ENCODE peak calls at places on chromosomes 3 and 15, in ten cellular contexts. One of them, this sample, is unnamed.

GRCh38 chr15:45022871-45023658 is at the start of gene SORD:
- DNase-seq in fibroblast of the aortic adventitia: peak
- DNase-seq in A549: peak
- DNase-seq in fibroblast of mammary gland: peak
- DNase-seq in neural crest cell: peak
- DNase-seq in activated B cell treated with CpG ODN at 0.5 μM for 24 hours: peak
- DNase-seq in heart left ventricle: peak
- DNase-seq in ovary: peak
- DNase-seq in cardiac fibroblast: peak
- DNase-seq in AG10803: peak
- DNase-seq in this sample: peak

GRCh38 chr3:16521580-16521941 is 8.1 kb upstream of the RFTN1 start:
- DNase-seq in fibroblast of the aortic adventitia: peak
- DNase-seq in A549: no peak
- DNase-seq in fibroblast of mammary gland: no peak
- DNase-seq in neural crest cell: no peak
- DNase-seq in activated B cell treated with CpG ODN at 0.5 μM for 24 hours: no peak
- DNase-seq in heart left ventricle: no peak
- DNase-seq in ovary: no peak
- DNase-seq in cardiac fibroblast: no peak
- DNase-seq in AG10803: no peak
- DNase-seq in this sample: no peak

GRCh38 chr3:171646357-171647133 is 163.7 kb downstream of the PLD1 start:
- DNase-seq in fibroblast of the aortic adventitia: peak
- DNase-seq in A549: peak
- DNase-seq in fibroblast of mammary gland: peak
- DNase-seq in neural crest cell: no peak
- DNase-seq in activated B cell treated with CpG ODN at 0.5 μM for 24 hours: no peak
- DNase-seq in heart left ventricle: no peak
- DNase-seq in ovary: no peak
- DNase-seq in cardiac fibroblast: peak
- DNase-seq in AG10803: peak
- DNase-seq in this sample: no peak

GRCh38 chr3:12308517-12308916 is 19.6 kb downstream of the PPARG start:
- DNase-seq in fibroblast of the aortic adventitia: peak
- DNase-seq in A549: peak
- DNase-seq in fibroblast of mammary gland: peak
- DNase-seq in neural crest cell: no peak
- DNase-seq in activated B cell treated with CpG ODN at 0.5 μM for 24 hours: no peak
- DNase-seq in heart left ventricle: no peak
- DNase-seq in ovary: no peak
- DNase-seq in cardiac fibroblast: peak
- DNase-seq in AG10803: peak
- DNase-seq in this sample: peak

GRCh38 chr3:23174426-23175039 is 28.6 kb upstream of the UBE2E2 start:
- DNase-seq in fibroblast of the aortic adventitia: peak
- DNase-seq in A549: no peak
- DNase-seq in fibroblast of mammary gland: no peak
- DNase-seq in neural crest cell: no peak
- DNase-seq in activated B cell treated with CpG ODN at 0.5 μM for 24 hours: no peak
- DNase-seq in heart left ventricle: peak
- DNase-seq in ovary: no peak
- DNase-seq in cardiac fibroblast: peak
- DNase-seq in AG10803: no peak
- DNase-seq in this sample: no peak

GRCh38 chr3:161284989-161285388 is 63.9 kb downstream of the NMD3 start:
- DNase-seq in fibroblast of the aortic adventitia: no peak
- DNase-seq in A549: no peak
- DNase-seq in fibroblast of mammary gland: peak
- DNase-seq in neural crest cell: no peak
- DNase-seq in activated B cell treated with CpG ODN at 0.5 μM for 24 hours: no peak
- DNase-seq in heart left ventricle: no peak
- DNase-seq in ovary: no peak
- DNase-seq in cardiac fibroblast: no peak
- DNase-seq in AG10803: peak
- DNase-seq in this sample: no peak

GRCh38 chr15:36601497-36601932 is 22.1 kb downstream of the CDIN1 start:
- DNase-seq in fibroblast of the aortic adventitia: peak
- DNase-seq in A549: no peak
- DNase-seq in fibroblast of mammary gland: peak
- DNase-seq in neural crest cell: no peak
- DNase-seq in activated B cell treated with CpG ODN at 0.5 μM for 24 hours: no peak
- DNase-seq in heart left ventricle: no peak
- DNase-seq in ovary: peak
- DNase-seq in cardiac fibroblast: peak
- DNase-seq in AG10803: peak
- DNase-seq in this sample: no peak

GRCh38 chr15:90735929-90736328 is 18.8 kb downstream of the BLM start:
- DNase-seq in fibroblast of the aortic adventitia: no peak
- DNase-seq in A549: no peak
- DNase-seq in fibroblast of mammary gland: no peak
- DNase-seq in neural crest cell: no peak
- DNase-seq in activated B cell treated with CpG ODN at 0.5 μM for 24 hours: no peak
- DNase-seq in heart left ventricle: no peak
- DNase-seq in ovary: no peak
- DNase-seq in cardiac fibroblast: no peak
- DNase-seq in AG10803: no peak
- DNase-seq in this sample: no peak

GRCh38 chr3:160941885-160942494 is 163.2 kb downstream of the B3GALNT1 start:
- DNase-seq in fibroblast of the aortic adventitia: peak
- DNase-seq in A549: peak
- DNase-seq in fibroblast of mammary gland: peak
- DNase-seq in neural crest cell: peak
- DNase-seq in activated B cell treated with CpG ODN at 0.5 μM for 24 hours: no peak
- DNase-seq in heart left ventricle: no peak
- DNase-seq in ovary: peak
- DNase-seq in cardiac fibroblast: peak
- DNase-seq in AG10803: peak
- DNase-seq in this sample: peak

GRCh38 chr3:114770874-114771273 is 376.2 kb downstream of the ZBTB20 start:
- DNase-seq in fibroblast of the aortic adventitia: peak
- DNase-seq in A549: peak
- DNase-seq in fibroblast of mammary gland: peak
- DNase-seq in neural crest cell: no peak
- DNase-seq in activated B cell treated with CpG ODN at 0.5 μM for 24 hours: no peak
- DNase-seq in heart left ventricle: no peak
- DNase-seq in ovary: no peak
- DNase-seq in cardiac fibroblast: peak
- DNase-seq in AG10803: peak
- DNase-seq in this sample: no peak

GRCh38 chr3:87236093-87236492 is 9.0 kb downstream of the CHMP2B start:
- DNase-seq in fibroblast of the aortic adventitia: no peak
- DNase-seq in A549: no peak
- DNase-seq in fibroblast of mammary gland: no peak
- DNase-seq in neural crest cell: no peak
- DNase-seq in activated B cell treated with CpG ODN at 0.5 μM for 24 hours: no peak
- DNase-seq in heart left ventricle: no peak
- DNase-seq in ovary: no peak
- DNase-seq in cardiac fibroblast: no peak
- DNase-seq in AG10803: no peak
- DNase-seq in this sample: no peak

GRCh38 chr15:28945626-28946215 is 59.9 kb downstream of the APBA2 start:
- DNase-seq in fibroblast of the aortic adventitia: no peak
- DNase-seq in A549: no peak
- DNase-seq in fibroblast of mammary gland: no peak
- DNase-seq in neural crest cell: no peak
- DNase-seq in activated B cell treated with CpG ODN at 0.5 μM for 24 hours: no peak
- DNase-seq in heart left ventricle: no peak
- DNase-seq in ovary: no peak
- DNase-seq in cardiac fibroblast: no peak
- DNase-seq in AG10803: no peak
- DNase-seq in this sample: no peak

GRCh38 chr15:26866298-26867198 is at the start of gene GABRA5:
- DNase-seq in fibroblast of the aortic adventitia: no peak
- DNase-seq in A549: peak
- DNase-seq in fibroblast of mammary gland: no peak
- DNase-seq in neural crest cell: peak
- DNase-seq in activated B cell treated with CpG ODN at 0.5 μM for 24 hours: no peak
- DNase-seq in heart left ventricle: no peak
- DNase-seq in ovary: no peak
- DNase-seq in cardiac fibroblast: peak
- DNase-seq in AG10803: peak
- DNase-seq in this sample: no peak

GRCh38 chr3:189304465-189305341 is 132.9 kb downstream of the TPRG1 start:
- DNase-seq in fibroblast of the aortic adventitia: peak
- DNase-seq in A549: peak
- DNase-seq in fibroblast of mammary gland: no peak
- DNase-seq in neural crest cell: no peak
- DNase-seq in activated B cell treated with CpG ODN at 0.5 μM for 24 hours: no peak
- DNase-seq in heart left ventricle: no peak
- DNase-seq in ovary: no peak
- DNase-seq in cardiac fibroblast: no peak
- DNase-seq in AG10803: peak
- DNase-seq in this sample: peak

GRCh38 chr3:165636682-165637010 is 200.6 kb downstream of the BCHE start:
- DNase-seq in fibroblast of the aortic adventitia: no peak
- DNase-seq in A549: no peak
- DNase-seq in fibroblast of mammary gland: no peak
- DNase-seq in neural crest cell: no peak
- DNase-seq in activated B cell treated with CpG ODN at 0.5 μM for 24 hours: no peak
- DNase-seq in heart left ventricle: no peak
- DNase-seq in ovary: no peak
- DNase-seq in cardiac fibroblast: no peak
- DNase-seq in AG10803: no peak
- DNase-seq in this sample: no peak

GRCh38 chr3:77690284-77690869 is 650.5 kb downstream of the ROBO2 start:
- DNase-seq in fibroblast of the aortic adventitia: no peak
- DNase-seq in A549: no peak
- DNase-seq in fibroblast of mammary gland: no peak
- DNase-seq in neural crest cell: no peak
- DNase-seq in activated B cell treated with CpG ODN at 0.5 μM for 24 hours: no peak
- DNase-seq in heart left ventricle: no peak
- DNase-seq in ovary: no peak
- DNase-seq in cardiac fibroblast: no peak
- DNase-seq in AG10803: no peak
- DNase-seq in this sample: no peak

DNA sequence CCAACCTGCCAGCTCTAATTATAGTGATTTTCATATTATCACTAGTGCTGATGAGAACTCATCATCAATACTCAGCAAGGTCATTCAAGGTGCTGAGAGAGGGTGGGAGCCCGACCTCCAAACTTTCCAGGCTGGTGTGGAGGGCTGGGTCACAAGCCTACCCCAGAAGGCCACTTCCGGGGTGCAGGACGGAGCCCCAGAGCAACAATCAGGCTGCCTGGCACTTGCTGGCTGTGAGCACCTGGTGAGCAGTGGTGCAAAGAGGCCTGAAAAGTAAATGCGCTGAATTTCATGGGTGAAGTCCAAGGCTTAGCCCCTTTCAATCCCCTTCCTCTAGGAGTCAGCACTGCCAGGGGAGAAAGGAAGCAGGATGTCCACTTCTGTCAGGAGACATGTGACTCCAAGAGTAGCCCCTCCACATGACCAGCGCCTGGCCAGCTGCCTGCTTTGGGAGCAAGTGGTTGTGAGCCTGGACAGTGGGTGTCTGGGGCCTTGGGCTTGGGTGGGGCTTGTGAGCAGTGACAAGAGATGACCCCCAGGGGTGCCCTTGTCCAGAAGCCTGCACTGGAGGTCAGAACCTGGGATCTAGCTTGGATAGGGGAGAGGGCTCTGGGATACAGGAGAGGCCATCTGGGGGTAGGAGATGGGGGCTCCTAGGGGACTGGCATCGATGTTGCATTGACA is 165.0 kb upstream of the TLE3 start:
- DNase-seq in fibroblast of the aortic adventitia: no peak
- DNase-seq in A549: no peak
- DNase-seq in fibroblast of mammary gland: no peak
- DNase-seq in neural crest cell: no peak
- DNase-seq in activated B cell treated with CpG ODN at 0.5 μM for 24 hours: no peak
- DNase-seq in heart left ventricle: no peak
- DNase-seq in ovary: no peak
- DNase-seq in cardiac fibroblast: no peak
- DNase-seq in AG10803: no peak
- DNase-seq in this sample: no peak
- TF ChIP-seq CTCF in fibroblast of the aortic adventitia: no peak
- TF ChIP-seq CTCF in A549: no peak
- TF ChIP-seq CTCF in fibroblast of mammary gland: no peak
- TF ChIP-seq CTCF in neural crest cell: no peak
- TF ChIP-seq CTCF in activated B cell treated with CpG ODN at 0.5 μM for 24 hours: no peak
- TF ChIP-seq CTCF in heart left ventricle: no peak
- TF ChIP-seq CTCF in ovary: no peak
- TF ChIP-seq CTCF in cardiac fibroblast: no peak
- TF ChIP-seq CTCF in AG10803: no peak
- TF ChIP-seq CTCF in this sample: no peak

DNA sequence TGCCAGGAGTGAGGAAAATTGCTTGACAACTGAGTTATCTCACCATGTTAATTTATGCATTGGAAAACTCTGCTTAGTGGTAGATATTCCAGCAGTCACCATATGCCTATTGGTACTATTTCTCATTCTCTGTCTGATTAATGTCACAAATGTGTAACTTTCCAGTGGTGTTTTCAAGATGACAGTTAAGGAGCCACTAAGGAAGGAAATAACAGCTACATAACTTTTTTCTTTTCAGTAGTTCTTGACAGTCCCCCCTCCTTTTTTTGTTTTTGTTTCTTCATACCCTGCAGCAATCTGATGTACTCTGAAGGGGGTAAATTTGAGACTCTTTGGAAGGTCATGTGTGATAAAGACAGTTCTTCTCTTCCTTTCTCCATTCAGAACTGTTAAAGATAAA is 13.1 kb downstream of the RASA2 start:
- DNase-seq in fibroblast of the aortic adventitia: no peak
- DNase-seq in A549: no peak
- DNase-seq in fibroblast of mammary gland: no peak
- DNase-seq in neural crest cell: no peak
- DNase-seq in activated B cell treated with CpG ODN at 0.5 μM for 24 hours: no peak
- DNase-seq in heart left ventricle: no peak
- DNase-seq in ovary: no peak
- DNase-seq in cardiac fibroblast: no peak
- DNase-seq in AG10803: no peak
- DNase-seq in this sample: no peak
- TF ChIP-seq CTCF in fibroblast of the aortic adventitia: no peak
- TF ChIP-seq CTCF in A549: no peak
- TF ChIP-seq CTCF in fibroblast of mammary gland: no peak
- TF ChIP-seq CTCF in neural crest cell: no peak
- TF ChIP-seq CTCF in activated B cell treated with CpG ODN at 0.5 μM for 24 hours: no peak
- TF ChIP-seq CTCF in heart left ventricle: no peak
- TF ChIP-seq CTCF in ovary: no peak
- TF ChIP-seq CTCF in cardiac fibroblast: no peak
- TF ChIP-seq CTCF in AG10803: no peak
- TF ChIP-seq CTCF in this sample: no peak

GRCh38 chr3:147267431-147267830 is 138.9 kb downstream of the ZIC4 start:
- DNase-seq in fibroblast of the aortic adventitia: peak
- DNase-seq in A549: no peak
- DNase-seq in fibroblast of mammary gland: peak
- DNase-seq in neural crest cell: no peak
- DNase-seq in activated B cell treated with CpG ODN at 0.5 μM for 24 hours: no peak
- DNase-seq in heart left ventricle: no peak
- DNase-seq in ovary: no peak
- DNase-seq in cardiac fibroblast: no peak
- DNase-seq in AG10803: peak
- DNase-seq in this sample: no peak

GRCh38 chr3:147269907-147270306 is 136.4 kb downstream of the ZIC4 start:
- DNase-seq in fibroblast of the aortic adventitia: no peak
- DNase-seq in A549: no peak
- DNase-seq in fibroblast of mammary gland: no peak
- DNase-seq in neural crest cell: no peak
- DNase-seq in activated B cell treated with CpG ODN at 0.5 μM for 24 hours: no peak
- DNase-seq in heart left ventricle: no peak
- DNase-seq in ovary: no peak
- DNase-seq in cardiac fibroblast: no peak
- DNase-seq in AG10803: no peak
- DNase-seq in this sample: no peak
- TF ChIP-seq CTCF in fibroblast of the aortic adventitia: no peak
- TF ChIP-seq CTCF in A549: no peak
- TF ChIP-seq CTCF in fibroblast of mammary gland: no peak
- TF ChIP-seq CTCF in neural crest cell: no peak
- TF ChIP-seq CTCF in activated B cell treated with CpG ODN at 0.5 μM for 24 hours: no peak
- TF ChIP-seq CTCF in heart left ventricle: no peak
- TF ChIP-seq CTCF in ovary: no peak
- TF ChIP-seq CTCF in cardiac fibroblast: no peak
- TF ChIP-seq CTCF in AG10803: no peak
- TF ChIP-seq CTCF in this sample: no peak

GRCh38 chr15:78914027-78914764 is 30.6 kb downstream of the CTSH start:
- DNase-seq in fibroblast of the aortic adventitia: peak
- DNase-seq in A549: peak
- DNase-seq in fibroblast of mammary gland: peak
- DNase-seq in neural crest cell: no peak
- DNase-seq in activated B cell treated with CpG ODN at 0.5 μM for 24 hours: no peak
- DNase-seq in heart left ventricle: no peak
- DNase-seq in ovary: peak
- DNase-seq in cardiac fibroblast: peak
- DNase-seq in AG10803: peak
- DNase-seq in this sample: peak
- TF ChIP-seq CTCF in fibroblast of the aortic adventitia: peak
- TF ChIP-seq CTCF in A549: no peak
- TF ChIP-seq CTCF in fibroblast of mammary gland: peak
- TF ChIP-seq CTCF in neural crest cell: peak
- TF ChIP-seq CTCF in activated B cell treated with CpG ODN at 0.5 μM for 24 hours: no peak
- TF ChIP-seq CTCF in heart left ventricle: peak
- TF ChIP-seq CTCF in ovary: peak
- TF ChIP-seq CTCF in cardiac fibroblast: peak
- TF ChIP-seq CTCF in AG10803: peak
- TF ChIP-seq CTCF in this sample: no peak